ENCODE peak calls at places on chromosomes 12 and 14, in four cellular contexts. H, E, T and F are unnamed samples. For H3K9me3, the result is how much of the 10 kb centered on the place peaks cover.

GRCh38 chr14:50790568-50790967 is 40.4 kb downstream of the NIN start:
- DNase-seq in E (no peak), H (no peak), T (no peak), F (peak)

GRCh38 chr14:93811020-93811419 is 22.7 kb upstream of the PRIMA1 start:
- DNase-seq in H (no peak), E (no peak), T (no peak), F (no peak)

GRCh38 chr14:68677901-68678300 is 115.0 kb downstream of the ZFP36L1 start:
- DNase-seq in T (no peak), H (peak), E (no peak), F (no peak)

GRCh38 chr12:70332236-70332635 is 33.9 kb upstream of the KCNMB4 start:
- DNase-seq in H (peak), T (no peak), E (no peak), F (no peak)

GRCh38 chr12:19287302-19287701 is 152.0 kb upstream of the AEBP2 start:
- DNase-seq in T (no peak), E (no peak), H (no peak), F (no peak)

GRCh38 chr14:93183596-93184317 is 940 bp downstream of the MOAP1 start:
- DNase-seq in H (no peak), T (no peak), E (no peak), F (peak)

GRCh38 chr12:21675096-21675495 is 17.5 kb upstream of the LDHB start:
- DNase-seq in E (no peak), H (no peak), T (no peak), F (no peak)

GRCh38 chr14:94767321-94767878 is 2.5 kb downstream of the GSC start:
- DNase-seq in E (peak), H (no peak), T (no peak), F (no peak)

GRCh38 chr12:52823761-52824450 is 10.0 kb upstream of the KRT4 start:
- DNase-seq in E (no peak), H (no peak), T (no peak), F (no peak)

GRCh38 chr12:52926596-52927241 is 21.8 kb upstream of the KRT8 start:
- DNase-seq in E (no peak), T (no peak), H (peak), F (no peak)

GRCh38 chr12:68175566-68176033 is 16.1 kb upstream of the IFNG start:
- DNase-seq in H (no peak), T (no peak), E (no peak), F (peak)

GRCh38 chr12:87756111-87756510 is 273.1 kb downstream of the C12orf50 start:
- DNase-seq in H (no peak), E (no peak), T (no peak), F (no peak)

GRCh38 chr14:83147006-83147405 is 1613.4 kb upstream of the SEL1L start:
- DNase-seq in H (no peak), E (no peak), T (no peak), F (no peak)

GRCh38 chr12:32091696-32092095 is 15.0 kb upstream of the BICD1 start:
- DNase-seq in T (no peak), E (no peak), H (no peak), F (no peak)

GRCh38 chr14:38944691-38945090 is 158.3 kb downstream of the SEC23A start:
- DNase-seq in T (no peak), H (no peak), E (no peak), F (no peak)

DNA sequence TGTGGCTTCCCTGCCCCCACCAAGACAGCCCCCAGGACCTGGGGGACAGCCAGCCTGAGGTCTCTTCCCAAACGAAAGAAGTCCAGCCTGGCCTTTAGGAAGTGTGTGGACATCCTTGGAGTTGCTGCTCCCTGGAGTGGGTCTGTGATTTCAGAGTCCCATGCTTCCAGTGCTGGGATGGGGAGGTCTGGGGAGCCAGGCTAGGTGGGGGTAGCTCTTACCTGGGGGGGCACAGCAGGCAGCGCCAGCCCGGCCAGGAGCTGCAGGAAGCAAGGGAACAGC is 509 bp downstream of the PGF start:
- DNase-seq in T (no peak), E (no peak), H (no peak), F (no peak)
- H2AFZ ChIP-seq in T (no peak), E (no peak), H (no peak), F (no peak)

DNA sequence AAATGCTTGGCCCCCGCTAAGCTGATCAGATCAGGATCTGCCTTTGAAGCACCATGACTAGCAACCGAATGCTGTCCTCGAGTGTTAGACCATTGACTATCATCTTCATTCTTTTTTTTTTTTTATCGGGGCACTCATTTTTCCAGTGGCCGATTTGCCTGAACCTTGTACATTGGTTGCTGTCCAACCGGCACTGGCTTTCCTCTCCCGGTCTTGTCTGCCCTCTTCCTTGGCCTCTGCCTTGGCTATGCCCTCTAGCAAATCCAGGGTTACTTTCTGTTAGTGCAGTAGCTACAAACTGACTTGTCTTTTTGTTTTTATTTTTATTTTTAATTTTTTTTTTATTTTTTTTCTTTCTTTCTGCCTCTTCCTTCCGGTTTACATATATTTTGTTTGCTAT is 102.3 kb downstream of the ALG10 start:
- DNase-seq in T (no peak), H (no peak), E (no peak), F (no peak)
- H3K9me3 ChIP-seq in T (under half), H (under half), E (under half), F (under half)

DNA sequence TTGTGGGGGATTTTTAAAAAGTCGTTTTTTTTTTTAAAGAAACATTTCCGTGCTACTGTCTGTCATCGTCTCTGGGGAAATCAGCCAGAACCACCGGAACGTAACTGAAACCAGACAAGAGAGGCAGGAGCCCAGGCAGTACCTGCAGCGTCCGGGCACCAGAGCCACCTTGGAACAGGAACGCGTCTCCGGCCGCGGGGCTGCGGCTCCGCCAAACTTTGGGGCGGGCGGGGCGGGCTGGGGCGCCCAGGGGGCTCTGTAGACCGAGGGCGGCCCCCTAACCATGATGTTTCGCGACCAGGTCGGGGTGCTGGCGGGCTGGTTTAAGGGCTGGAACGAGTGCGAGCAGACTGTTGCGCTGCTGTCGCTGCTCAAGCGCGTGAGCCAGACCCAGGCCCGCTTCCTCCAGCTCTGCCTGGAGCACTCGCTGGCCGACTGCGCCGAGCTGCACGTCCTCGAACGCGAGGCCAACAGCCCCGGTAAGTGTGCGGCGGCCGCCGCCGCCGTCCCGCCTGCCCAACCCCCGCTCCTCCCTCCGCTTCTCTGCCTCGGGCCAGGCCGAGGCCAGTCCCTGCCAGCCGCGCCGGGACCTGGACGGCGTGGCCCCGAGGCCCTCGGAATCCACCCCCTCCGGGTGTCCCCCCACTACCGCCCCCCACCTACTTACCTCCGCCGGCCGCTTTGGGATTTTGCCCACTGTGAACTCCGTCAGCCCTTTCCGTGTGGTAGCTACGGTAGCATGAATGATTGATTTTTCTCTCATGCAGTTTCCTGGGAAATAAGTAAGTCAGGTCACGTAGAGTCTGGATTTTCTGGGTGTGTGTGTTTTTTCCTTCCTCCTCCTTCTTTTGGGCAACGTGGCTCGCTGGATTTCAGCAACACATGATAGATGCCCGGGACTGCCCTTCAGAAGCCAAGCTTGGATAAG is 970 bp downstream of the SAMD4A start:
- DNase-seq in E (peak), H (peak), T (peak), F (peak)
- H2AFZ ChIP-seq in E (peak), H (peak), T (no peak), F (peak)

GRCh38 chr12:34306133-34306830 is 284.0 kb downstream of the ALG10 start:
- DNase-seq in T (no peak), E (no peak), H (no peak), F (no peak)

DNA sequence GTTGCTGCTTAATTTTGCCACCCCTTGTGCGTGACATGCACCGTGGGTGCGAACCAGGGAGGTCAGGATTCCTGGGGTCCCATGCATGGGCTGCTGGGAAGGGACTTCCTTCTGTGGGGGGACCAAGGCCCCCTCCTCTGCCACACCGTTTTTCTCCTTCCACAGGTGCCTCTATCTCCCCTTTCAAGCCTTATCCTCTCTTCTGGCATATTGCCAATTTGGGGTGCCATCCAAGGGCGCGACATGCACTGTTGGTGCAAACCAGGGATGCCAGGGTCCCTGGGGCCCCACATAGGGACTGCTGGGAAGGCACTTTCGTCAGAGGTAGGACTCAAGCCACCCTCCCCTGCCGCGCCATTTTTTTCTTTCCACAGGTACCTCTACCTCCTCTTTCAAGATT is 289.0 kb downstream of the ALG10 start:
- DNase-seq in H (no peak), T (no peak), E (no peak), F (no peak)
- H3K9me3 ChIP-seq in H (half or more), T (under half), E (under half), F (under half)

GRCh38 chr12:116456683-116457082 is 102.5 kb upstream of the MAP1LC3B2 start:
- DNase-seq in T (no peak), E (no peak), H (no peak), F (no peak)
- H2AFZ ChIP-seq in T (no peak), E (peak), H (no peak), F (no peak)

DNA sequence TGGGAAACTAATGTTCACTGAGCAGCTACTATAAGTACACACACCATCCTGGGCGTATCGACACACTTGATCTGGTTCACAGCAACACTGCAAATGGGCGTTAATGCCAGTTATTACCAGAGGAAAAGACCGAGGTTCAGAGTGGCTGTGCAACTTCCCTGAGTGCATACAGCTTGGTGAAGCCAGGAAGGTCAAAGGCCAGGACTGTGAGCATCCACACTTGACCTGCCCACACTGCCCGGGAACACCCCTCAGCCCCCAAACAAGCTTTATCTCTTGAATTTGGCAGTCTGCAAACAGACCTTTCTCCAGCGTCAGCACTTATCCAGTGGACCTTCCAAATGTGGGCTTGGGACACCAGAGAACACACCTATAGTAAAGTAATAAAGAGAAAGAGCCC is 312.6 kb downstream of the BCL11B start:
- DNase-seq in E (no peak), H (no peak), T (no peak), F (no peak)
- H3K9me3 ChIP-seq in E (under half), H (under half), T (under half), F (under half)

GRCh38 chr14:56554301-56554700 is 25.3 kb upstream of the TMEM260 start:
- DNase-seq in T (no peak), H (no peak), E (no peak), F (no peak)

GRCh38 chr14:56552615-56553014 is 27.0 kb upstream of the TMEM260 start:
- DNase-seq in H (no peak), T (peak), E (peak), F (no peak)

GRCh38 chr14:56549721-56550120 is 29.9 kb upstream of the TMEM260 start:
- DNase-seq in T (no peak), H (no peak), E (no peak), F (no peak)
- H2AFZ ChIP-seq in T (no peak), H (no peak), E (no peak), F (no peak)

GRCh38 chr12:9348906-9349518 is 140.8 kb upstream of the PZP start:
- DNase-seq in E (no peak), T (no peak), H (no peak), F (no peak)
- H3K9me3 ChIP-seq in E (under half), T (under half), H (under half), F (under half)

GRCh38 chr12:1668833-1669543 is 21.9 kb upstream of the ADIPOR2 start:
- DNase-seq in T (no peak), H (peak), E (peak), F (no peak)
- H2AFZ ChIP-seq in T (no peak), H (no peak), E (peak), F (no peak)

GRCh38 chr14:66944872-66945271 is 244.4 kb upstream of the GARIN2 start:
- DNase-seq in E (peak), H (no peak), T (peak), F (peak)
- H3K9me3 ChIP-seq in E (under half), H (under half), T (under half), F (under half)